ENCODE peak calls at places on chromosome 15, in six cellular contexts. One of them, this sample, is unnamed.

GRCh38 chr15:93126496-93127083 is 37.6 kb upstream of the RGMA start:
- DNase-seq in HepG2: no peak
- DNase-seq in A549: no peak
- DNase-seq in GM12878: no peak
- DNase-seq in K562: no peak
- DNase-seq in endothelial cell of umbilical vein: no peak
- DNase-seq in this sample: no peak

GRCh38 chr15:73946795-73947370 is 20.6 kb downstream of the LOXL1 start:
- DNase-seq in A549: no peak
- DNase-seq in HepG2: no peak
- DNase-seq in endothelial cell of umbilical vein: no peak
- DNase-seq in K562: no peak
- DNase-seq in GM12878: no peak
- DNase-seq in this sample: no peak

GRCh38 chr15:57557267-57557666 is 34.4 kb upstream of the MYZAP start:
- DNase-seq in GM12878: no peak
- DNase-seq in A549: no peak
- DNase-seq in K562: no peak
- DNase-seq in HepG2: no peak
- DNase-seq in endothelial cell of umbilical vein: no peak
- DNase-seq in this sample: no peak

GRCh38 chr15:61816856-61817255 is 243.4 kb downstream of the VPS13C start:
- DNase-seq in GM12878: no peak
- DNase-seq in A549: no peak
- DNase-seq in HepG2: no peak
- DNase-seq in endothelial cell of umbilical vein: no peak
- DNase-seq in K562: no peak
- DNase-seq in this sample: no peak

GRCh38 chr15:83306561-83306960 is 22.1 kb upstream of the BNC1 start:
- DNase-seq in K562: no peak
- DNase-seq in HepG2: no peak
- DNase-seq in GM12878: no peak
- DNase-seq in A549: no peak
- DNase-seq in endothelial cell of umbilical vein: no peak
- DNase-seq in this sample: no peak

GRCh38 chr15:70608156-70608555 is 155.2 kb downstream of the UACA start:
- DNase-seq in A549: no peak
- DNase-seq in K562: no peak
- DNase-seq in endothelial cell of umbilical vein: no peak
- DNase-seq in GM12878: no peak
- DNase-seq in HepG2: no peak
- DNase-seq in this sample: peak; percentile 53

GRCh38 chr15:74626752-74627692 is 11.4 kb downstream of the CLK3 start:
- DNase-seq in K562: no peak
- DNase-seq in GM12878: peak; percentile 37
- DNase-seq in A549: no peak
- DNase-seq in HepG2: no peak
- DNase-seq in endothelial cell of umbilical vein: no peak
- DNase-seq in this sample: no peak

GRCh38 chr15:78914027-78914764 is 30.6 kb downstream of the CTSH start:
- DNase-seq in HepG2: peak; percentile 14
- DNase-seq in K562: peak; percentile 29
- DNase-seq in GM12878: no peak
- DNase-seq in A549: peak; percentile 43
- DNase-seq in endothelial cell of umbilical vein: no peak
- DNase-seq in this sample: peak; percentile 42

GRCh38 chr15:55279746-55280351 is 9.8 kb downstream of the RAB27A start:
- DNase-seq in HepG2: peak; percentile 62
- DNase-seq in A549: peak; percentile 66
- DNase-seq in GM12878: peak; percentile 96
- DNase-seq in K562: peak; percentile 91
- DNase-seq in endothelial cell of umbilical vein: peak; percentile 84
- DNase-seq in this sample: peak; percentile 86

GRCh38 chr15:79004336-79004735 is 59.5 kb upstream of the CTSH start:
- DNase-seq in HepG2: peak; percentile 62
- DNase-seq in A549: peak; percentile 72
- DNase-seq in GM12878: peak; percentile 86
- DNase-seq in endothelial cell of umbilical vein: peak; percentile 54
- DNase-seq in K562: peak; percentile 72
- DNase-seq in this sample: peak; percentile 97

GRCh38 chr15:87873501-87873900 is 383.0 kb downstream of the NTRK3 start:
- DNase-seq in K562: no peak
- DNase-seq in HepG2: no peak
- DNase-seq in A549: no peak
- DNase-seq in endothelial cell of umbilical vein: no peak
- DNase-seq in GM12878: no peak
- DNase-seq in this sample: no peak

GRCh38 chr15:56927816-56928215 is 9.4 kb downstream of the TCF12 start:
- DNase-seq in A549: no peak
- DNase-seq in endothelial cell of umbilical vein: no peak
- DNase-seq in GM12878: no peak
- DNase-seq in K562: no peak
- DNase-seq in HepG2: no peak
- DNase-seq in this sample: no peak

GRCh38 chr15:25936004-25936403 is 72.9 kb upstream of the ATP10A start:
- DNase-seq in HepG2: no peak
- DNase-seq in A549: no peak
- DNase-seq in endothelial cell of umbilical vein: no peak
- DNase-seq in GM12878: no peak
- DNase-seq in K562: no peak
- DNase-seq in this sample: no peak

GRCh38 chr15:41734079-41734478 is 40.2 kb upstream of the MAPKBP1 start:
- DNase-seq in GM12878: no peak
- DNase-seq in A549: no peak
- DNase-seq in endothelial cell of umbilical vein: no peak
- DNase-seq in HepG2: no peak
- DNase-seq in K562: no peak
- DNase-seq in this sample: no peak

GRCh38 chr15:95259513-95259912 is 1028.2 kb downstream of the MCTP2 start:
- DNase-seq in A549: peak; percentile 81
- DNase-seq in K562: peak; percentile 85
- DNase-seq in HepG2: peak; percentile 35
- DNase-seq in endothelial cell of umbilical vein: peak; percentile 92
- DNase-seq in GM12878: peak; percentile 47
- DNase-seq in this sample: peak; percentile 83

GRCh38 chr15:27498700-27499099 is 527.7 kb downstream of the GABRG3 start:
- DNase-seq in endothelial cell of umbilical vein: no peak
- DNase-seq in GM12878: no peak
- DNase-seq in K562: peak; percentile 65
- DNase-seq in A549: no peak
- DNase-seq in HepG2: no peak
- DNase-seq in this sample: no peak

DNA sequence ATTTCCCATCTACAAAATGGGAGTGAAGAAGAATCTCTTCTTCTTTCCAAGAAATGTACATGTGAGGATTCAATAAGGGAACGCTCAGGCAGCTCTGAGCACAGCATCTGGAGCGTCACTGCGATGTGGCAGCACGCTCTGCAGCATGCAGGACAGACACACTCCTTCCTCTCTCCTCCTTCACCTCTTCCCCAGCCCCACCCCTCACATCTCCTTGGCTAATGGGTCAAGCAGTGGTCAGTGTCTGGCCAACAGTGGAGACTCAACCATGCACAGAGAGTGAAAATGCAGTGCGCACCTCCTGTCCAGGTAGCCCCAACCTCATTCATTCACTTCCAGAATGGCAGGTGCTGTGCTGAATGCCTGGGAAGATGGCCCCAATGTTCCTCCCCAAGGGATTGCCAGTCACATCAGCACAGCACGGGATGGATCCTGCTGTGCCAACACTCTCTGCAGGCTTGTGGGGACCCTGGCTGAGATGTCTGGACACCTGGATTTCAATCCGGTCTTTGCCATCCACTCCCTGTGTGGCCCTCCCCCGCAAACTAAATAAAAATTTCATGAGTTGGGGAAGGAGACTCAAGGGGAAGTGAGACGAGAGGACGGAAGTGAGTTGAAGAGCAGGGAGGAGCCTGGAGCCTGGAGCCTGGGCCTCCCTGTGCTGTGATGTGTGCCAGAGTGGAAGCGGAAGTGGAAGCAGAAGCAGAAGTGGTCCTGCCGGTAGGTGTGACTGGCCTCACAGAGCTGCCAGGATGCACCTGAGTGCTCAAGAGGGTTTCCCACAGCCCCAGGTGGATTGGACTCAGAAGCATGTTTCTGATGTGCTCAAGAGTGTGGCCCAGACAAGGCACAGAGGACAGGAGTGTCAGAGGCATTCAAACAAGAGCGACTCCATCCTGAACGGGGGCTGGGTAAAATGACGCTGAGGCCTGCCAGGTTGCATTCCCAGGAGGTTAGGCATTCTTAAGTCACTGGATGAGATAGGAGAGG is 163.9 kb downstream of the SMAD6 start:
- DNase-seq in A549: no peak
- DNase-seq in endothelial cell of umbilical vein: no peak
- DNase-seq in K562: no peak
- DNase-seq in GM12878: peak; percentile 41
- DNase-seq in HepG2: no peak
- DNase-seq in this sample: peak; percentile 51
- H3K4me3 ChIP-seq in A549: no peak overlapping the region
- H3K4me3 ChIP-seq in endothelial cell of umbilical vein: no peak overlapping the region
- H3K4me3 ChIP-seq in K562: no peak overlapping the region
- H3K4me3 ChIP-seq in GM12878: no peak overlapping the region
- H3K4me3 ChIP-seq in HepG2: no peak overlapping the region
- H3K4me3 ChIP-seq in this sample: no peak overlapping the region

GRCh38 chr15:100803158-100803440 is 76.5 kb upstream of the ALDH1A3 start:
- DNase-seq in endothelial cell of umbilical vein: no peak
- DNase-seq in HepG2: no peak
- DNase-seq in K562: no peak
- DNase-seq in A549: no peak
- DNase-seq in GM12878: no peak
- DNase-seq in this sample: no peak
- TF ChIP-seq MYC in endothelial cell of umbilical vein: no peak
- TF ChIP-seq MYC in HepG2: no peak
- TF ChIP-seq MYC in K562: no peak
- TF ChIP-seq MYC in A549: no peak
- TF ChIP-seq MYC in GM12878: no peak
- TF ChIP-seq MYC in this sample: no peak

DNA sequence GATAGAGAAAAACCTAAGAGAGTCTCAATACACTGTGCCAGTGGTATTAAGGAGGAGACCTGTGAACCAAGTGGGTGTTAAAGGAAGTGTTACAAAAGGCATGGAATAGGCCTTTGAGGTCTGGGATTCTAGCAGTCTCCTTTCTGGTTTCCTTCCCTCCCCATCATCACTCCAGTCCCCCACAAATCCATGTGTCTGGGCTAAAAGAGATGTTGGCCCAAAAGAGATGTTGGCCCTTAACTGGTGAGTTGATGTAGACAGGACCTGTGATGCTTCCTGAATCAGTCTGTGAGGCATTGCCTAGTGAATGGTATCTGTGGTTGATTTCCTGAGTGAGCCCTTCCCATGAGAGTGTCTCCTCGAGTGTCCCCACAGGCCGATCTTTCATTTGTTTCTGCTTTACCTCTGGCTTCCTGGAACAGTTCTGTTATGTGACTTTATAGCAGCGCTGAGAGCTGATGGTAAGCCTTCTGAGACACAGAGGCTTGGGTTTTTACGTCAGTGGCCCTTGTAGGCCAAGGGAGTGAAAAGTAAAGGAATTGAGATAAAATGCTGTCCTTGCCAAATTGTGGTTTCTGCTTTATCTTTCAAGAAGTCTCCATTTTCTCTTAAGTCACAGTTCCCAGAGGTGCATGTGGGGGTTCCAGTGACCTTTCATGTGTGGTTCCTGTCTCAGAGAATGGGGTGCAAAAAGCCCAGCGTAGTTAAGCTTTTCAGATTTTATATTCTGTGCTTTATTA is 87.8 kb downstream of the KLHL25 start:
- DNase-seq in A549: no peak
- DNase-seq in endothelial cell of umbilical vein: peak; percentile 70
- DNase-seq in GM12878: peak; percentile 90
- DNase-seq in HepG2: no peak
- DNase-seq in K562: no peak
- DNase-seq in this sample: peak; percentile 29
- H3K4me3 ChIP-seq in A549: peak overlapping the region; percentile 11
- H3K4me3 ChIP-seq in endothelial cell of umbilical vein: peak overlapping the region; percentile 51
- H3K4me3 ChIP-seq in GM12878: peak overlapping the region; percentile 60
- H3K4me3 ChIP-seq in HepG2: peak overlapping the region; percentile 45
- H3K4me3 ChIP-seq in K562: no peak overlapping the region
- H3K4me3 ChIP-seq in this sample: no peak overlapping the region

DNA sequence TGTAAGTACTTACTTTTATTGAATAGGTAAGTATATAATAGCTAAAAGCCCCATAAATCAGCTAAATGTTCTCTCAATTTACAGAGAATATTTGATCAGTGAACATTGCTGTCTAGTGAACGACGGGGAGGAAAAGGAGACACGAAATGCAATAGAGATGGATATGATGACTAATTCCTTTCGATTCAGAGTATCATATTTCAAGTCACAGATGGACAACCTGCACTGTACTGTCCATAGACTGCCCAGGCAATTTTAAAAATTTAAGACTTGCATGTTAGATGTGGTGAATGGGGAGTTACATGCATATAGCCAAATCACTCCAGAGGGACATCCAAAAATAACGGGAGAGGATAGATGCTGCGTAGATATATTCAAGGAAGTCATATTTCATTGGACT is 462.0 kb upstream of the CDIN1 start:
- DNase-seq in endothelial cell of umbilical vein: no peak
- DNase-seq in K562: no peak
- DNase-seq in HepG2: no peak
- DNase-seq in GM12878: no peak
- DNase-seq in A549: no peak
- DNase-seq in this sample: no peak
- TF ChIP-seq MYC in endothelial cell of umbilical vein: no peak
- TF ChIP-seq MYC in K562: no peak
- TF ChIP-seq MYC in HepG2: no peak
- TF ChIP-seq MYC in GM12878: no peak
- TF ChIP-seq MYC in A549: no peak
- TF ChIP-seq MYC in this sample: no peak

DNA sequence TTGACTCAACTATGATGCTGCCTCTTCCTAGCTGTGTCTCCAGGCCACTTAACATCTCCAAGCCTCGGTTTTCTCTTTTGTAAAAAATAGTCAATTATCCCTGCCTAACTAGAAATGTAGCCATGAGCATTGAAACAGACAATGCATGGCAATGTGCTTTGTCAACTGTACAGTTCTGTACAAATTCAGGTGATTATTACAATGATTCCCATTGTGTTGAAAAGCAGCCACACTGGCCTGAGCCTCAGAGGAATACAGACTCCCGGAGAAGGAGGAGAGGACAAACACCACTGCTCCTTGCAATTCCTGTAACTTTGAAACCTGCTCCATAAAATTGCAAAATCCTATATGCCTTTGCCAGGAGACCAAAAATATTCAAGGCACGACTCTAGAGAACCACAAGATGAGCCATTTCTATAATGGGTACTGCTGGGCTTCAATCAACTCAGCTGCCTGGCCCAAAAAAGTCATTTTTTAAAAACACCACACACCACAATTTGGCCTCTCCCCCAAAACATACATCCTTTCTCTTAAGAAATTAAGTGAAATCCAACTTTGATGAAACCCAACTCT is 28.6 kb downstream of the DAPK2 start:
- DNase-seq in endothelial cell of umbilical vein: no peak
- DNase-seq in HepG2: no peak
- DNase-seq in K562: no peak
- DNase-seq in A549: no peak
- DNase-seq in GM12878: no peak
- DNase-seq in this sample: no peak
- H3K4me3 ChIP-seq in endothelial cell of umbilical vein: no peak overlapping the region
- H3K4me3 ChIP-seq in HepG2: no peak overlapping the region
- H3K4me3 ChIP-seq in K562: no peak overlapping the region
- H3K4me3 ChIP-seq in A549: no peak overlapping the region
- H3K4me3 ChIP-seq in GM12878: no peak overlapping the region
- H3K4me3 ChIP-seq in this sample: no peak overlapping the region

This sample was measured in NB4.